ENCODE peak calls at places on chromosomes 7 and 10, in ten cellular contexts. One of them, this sample, is unnamed.

GRCh38 chr7:30433082-30433481 is 45.5 kb downstream of the NOD1 start:
- DNase-seq in osteocyte: no peak
- DNase-seq in caudate nucleus: no peak
- DNase-seq in A172: no peak
- DNase-seq in NCI-H460: no peak
- DNase-seq in T-helper 1 cell: no peak
- DNase-seq in MM.1S: no peak
- DNase-seq in stimulated activated CD4-positive, alpha-beta T cell treated with anti-CD3 and anti-CD28 coated beads, TNF-alpha, amount 100 ng/mL, for 4 hours: no peak
- DNase-seq in D721Med: no peak
- DNase-seq in posterior cingulate gyrus: peak
- DNase-seq in this sample: no peak

GRCh38 chr7:24755096-24755495 is 2.2 kb downstream of the GSDME start:
- DNase-seq in osteocyte: no peak
- DNase-seq in caudate nucleus: no peak
- DNase-seq in A172: no peak
- DNase-seq in NCI-H460: no peak
- DNase-seq in T-helper 1 cell: no peak
- DNase-seq in MM.1S: no peak
- DNase-seq in stimulated activated CD4-positive, alpha-beta T cell treated with anti-CD3 and anti-CD28 coated beads, TNF-alpha, amount 100 ng/mL, for 4 hours: no peak
- DNase-seq in D721Med: no peak
- DNase-seq in posterior cingulate gyrus: no peak
- DNase-seq in this sample: no peak

GRCh38 chr7:5448378-5449042 is 24.9 kb upstream of the TNRC18 start:
- DNase-seq in osteocyte: no peak
- DNase-seq in caudate nucleus: no peak
- DNase-seq in A172: no peak
- DNase-seq in NCI-H460: no peak
- DNase-seq in T-helper 1 cell: no peak
- DNase-seq in MM.1S: no peak
- DNase-seq in stimulated activated CD4-positive, alpha-beta T cell treated with anti-CD3 and anti-CD28 coated beads, TNF-alpha, amount 100 ng/mL, for 4 hours: no peak
- DNase-seq in D721Med: no peak
- DNase-seq in posterior cingulate gyrus: no peak
- DNase-seq in this sample: no peak

GRCh38 chr10:279655-280054 is 144.4 kb downstream of the ZMYND11 start:
- DNase-seq in osteocyte: no peak
- DNase-seq in caudate nucleus: no peak
- DNase-seq in A172: no peak
- DNase-seq in NCI-H460: no peak
- DNase-seq in T-helper 1 cell: no peak
- DNase-seq in MM.1S: no peak
- DNase-seq in stimulated activated CD4-positive, alpha-beta T cell treated with anti-CD3 and anti-CD28 coated beads, TNF-alpha, amount 100 ng/mL, for 4 hours: no peak
- DNase-seq in D721Med: no peak
- DNase-seq in posterior cingulate gyrus: no peak
- DNase-seq in this sample: no peak

GRCh38 chr10:43197834-43198681 is 59.8 kb downstream of the CSGALNACT2 start:
- DNase-seq in osteocyte: no peak
- DNase-seq in caudate nucleus: no peak
- DNase-seq in A172: no peak
- DNase-seq in NCI-H460: no peak
- DNase-seq in T-helper 1 cell: no peak
- DNase-seq in MM.1S: no peak
- DNase-seq in stimulated activated CD4-positive, alpha-beta T cell treated with anti-CD3 and anti-CD28 coated beads, TNF-alpha, amount 100 ng/mL, for 4 hours: no peak
- DNase-seq in D721Med: no peak
- DNase-seq in posterior cingulate gyrus: peak
- DNase-seq in this sample: no peak

GRCh38 chr10:97332586-97333350 is 1.8 kb downstream of the FRAT2 start:
- DNase-seq in osteocyte: no peak
- DNase-seq in caudate nucleus: no peak
- DNase-seq in A172: no peak
- DNase-seq in NCI-H460: peak
- DNase-seq in T-helper 1 cell: no peak
- DNase-seq in MM.1S: no peak
- DNase-seq in stimulated activated CD4-positive, alpha-beta T cell treated with anti-CD3 and anti-CD28 coated beads, TNF-alpha, amount 100 ng/mL, for 4 hours: no peak
- DNase-seq in D721Med: no peak
- DNase-seq in posterior cingulate gyrus: peak
- DNase-seq in this sample: peak

GRCh38 chr10:103493362-103493871 is at the start of gene NEURL1:
- DNase-seq in osteocyte: no peak
- DNase-seq in caudate nucleus: peak
- DNase-seq in A172: no peak
- DNase-seq in NCI-H460: no peak
- DNase-seq in T-helper 1 cell: no peak
- DNase-seq in MM.1S: peak
- DNase-seq in stimulated activated CD4-positive, alpha-beta T cell treated with anti-CD3 and anti-CD28 coated beads, TNF-alpha, amount 100 ng/mL, for 4 hours: peak
- DNase-seq in D721Med: peak
- DNase-seq in posterior cingulate gyrus: peak
- DNase-seq in this sample: peak

GRCh38 chr10:34194259-34194658 is 620.8 kb downstream of the PARD3 start:
- DNase-seq in osteocyte: no peak
- DNase-seq in caudate nucleus: no peak
- DNase-seq in A172: no peak
- DNase-seq in NCI-H460: no peak
- DNase-seq in T-helper 1 cell: no peak
- DNase-seq in MM.1S: no peak
- DNase-seq in stimulated activated CD4-positive, alpha-beta T cell treated with anti-CD3 and anti-CD28 coated beads, TNF-alpha, amount 100 ng/mL, for 4 hours: no peak
- DNase-seq in D721Med: no peak
- DNase-seq in posterior cingulate gyrus: no peak
- DNase-seq in this sample: no peak

GRCh38 chr10:29048506-29048905 is 240.4 kb upstream of the LYZL1 start:
- DNase-seq in osteocyte: no peak
- DNase-seq in caudate nucleus: no peak
- DNase-seq in A172: no peak
- DNase-seq in NCI-H460: no peak
- DNase-seq in T-helper 1 cell: no peak
- DNase-seq in MM.1S: no peak
- DNase-seq in stimulated activated CD4-positive, alpha-beta T cell treated with anti-CD3 and anti-CD28 coated beads, TNF-alpha, amount 100 ng/mL, for 4 hours: no peak
- DNase-seq in D721Med: no peak
- DNase-seq in posterior cingulate gyrus: no peak
- DNase-seq in this sample: no peak

GRCh38 chr10:12193193-12193592 is 2.5 kb downstream of the NUDT5 start:
- DNase-seq in osteocyte: no peak
- DNase-seq in caudate nucleus: no peak
- DNase-seq in A172: no peak
- DNase-seq in NCI-H460: no peak
- DNase-seq in T-helper 1 cell: no peak
- DNase-seq in MM.1S: no peak
- DNase-seq in stimulated activated CD4-positive, alpha-beta T cell treated with anti-CD3 and anti-CD28 coated beads, TNF-alpha, amount 100 ng/mL, for 4 hours: no peak
- DNase-seq in D721Med: no peak
- DNase-seq in posterior cingulate gyrus: no peak
- DNase-seq in this sample: no peak

GRCh38 chr10:49056356-49056755 is 59.0 kb downstream of the VSTM4 start:
- DNase-seq in osteocyte: peak
- DNase-seq in caudate nucleus: no peak
- DNase-seq in A172: peak
- DNase-seq in NCI-H460: no peak
- DNase-seq in T-helper 1 cell: no peak
- DNase-seq in MM.1S: no peak
- DNase-seq in stimulated activated CD4-positive, alpha-beta T cell treated with anti-CD3 and anti-CD28 coated beads, TNF-alpha, amount 100 ng/mL, for 4 hours: no peak
- DNase-seq in D721Med: no peak
- DNase-seq in posterior cingulate gyrus: no peak
- DNase-seq in this sample: peak

GRCh38 chr7:157609516-157609915 is 272.7 kb downstream of the DNAJB6 start:
- DNase-seq in osteocyte: no peak
- DNase-seq in caudate nucleus: no peak
- DNase-seq in A172: no peak
- DNase-seq in NCI-H460: no peak
- DNase-seq in T-helper 1 cell: no peak
- DNase-seq in MM.1S: no peak
- DNase-seq in stimulated activated CD4-positive, alpha-beta T cell treated with anti-CD3 and anti-CD28 coated beads, TNF-alpha, amount 100 ng/mL, for 4 hours: no peak
- DNase-seq in D721Med: no peak
- DNase-seq in posterior cingulate gyrus: peak
- DNase-seq in this sample: no peak

GRCh38 chr10:72834183-72834825 is 59.2 kb upstream of the OIT3 start:
- DNase-seq in osteocyte: no peak
- DNase-seq in caudate nucleus: no peak
- DNase-seq in A172: peak
- DNase-seq in NCI-H460: peak
- DNase-seq in T-helper 1 cell: peak
- DNase-seq in MM.1S: peak
- DNase-seq in stimulated activated CD4-positive, alpha-beta T cell treated with anti-CD3 and anti-CD28 coated beads, TNF-alpha, amount 100 ng/mL, for 4 hours: no peak
- DNase-seq in D721Med: peak
- DNase-seq in posterior cingulate gyrus: peak
- DNase-seq in this sample: peak

GRCh38 chr7:44967571-44968446 is 11.0 kb downstream of the MYO1G start:
- DNase-seq in osteocyte: no peak
- DNase-seq in caudate nucleus: no peak
- DNase-seq in A172: no peak
- DNase-seq in NCI-H460: no peak
- DNase-seq in T-helper 1 cell: no peak
- DNase-seq in MM.1S: no peak
- DNase-seq in stimulated activated CD4-positive, alpha-beta T cell treated with anti-CD3 and anti-CD28 coated beads, TNF-alpha, amount 100 ng/mL, for 4 hours: no peak
- DNase-seq in D721Med: no peak
- DNase-seq in posterior cingulate gyrus: peak
- DNase-seq in this sample: no peak

This sample was measured in SW480.